ENCODE peak calls at places on chromosomes 13 and 19, in five cellular contexts. R is neural progenitor cell, Z is BJ, E is cardiac muscle cell, S is H9. I is an unnamed sample.

GRCh38 chr19:47633516-47633915 is 24.6 kb downstream of the BICRA start:
- DNase-seq in S (no peak), Z (no peak), R (no peak), E (no peak), I (no peak)

GRCh38 chr13:25980255-25980654 is 71.6 kb downstream of the SHISA2 start:
- DNase-seq in Z (no peak), R (peak), E (peak), S (peak), I (no peak)

GRCh38 chr13:33218020-33218419 is 67.5 kb downstream of the STARD13 start:
- DNase-seq in Z (no peak), S (no peak), R (no peak), E (no peak), I (no peak)

GRCh38 chr13:98869408-98870090 is 108.3 kb downstream of the DOCK9 start:
- DNase-seq in E (no peak), Z (no peak), S (no peak), R (no peak), I (no peak)

GRCh38 chr13:93224545-93224944 is 2.1 kb upstream of the GPC6 start:
- DNase-seq in S (peak), E (peak), Z (no peak), R (peak), I (no peak)

GRCh38 chr13:94233401-94233800 is 246.1 kb downstream of the DCT start:
- DNase-seq in R (no peak), E (no peak), S (no peak), Z (peak), I (no peak)

GRCh38 chr19:23286477-23286876 is 36.3 kb upstream of the ZNF724 start:
- DNase-seq in E (no peak), R (peak), S (peak), Z (no peak), I (no peak)

GRCh38 chr19:41967056-41967783 is 8.1 kb upstream of the RABAC1 start:
- DNase-seq in E (no peak), S (no peak), R (no peak), Z (no peak), I (no peak)

GRCh38 chr19:11482384-11483050 is 1.7 kb upstream of the ELAVL3 start:
- DNase-seq in R (peak), E (peak), Z (no peak), S (peak), I (peak)

GRCh38 chr19:28718909-28719308 is 494.0 kb downstream of the UQCRFS1 start:
- DNase-seq in E (no peak), S (no peak), R (no peak), Z (no peak), I (no peak)

GRCh38 chr13:79423801-79424642 is 18.0 kb upstream of the RBM26 start:
- DNase-seq in R (peak), Z (no peak), E (peak), S (no peak), I (no peak)

GRCh38 chr13:26062853-26063444 is 11.1 kb upstream of the SHISA2 start:
- DNase-seq in E (peak), S (no peak), R (peak), Z (no peak), I (peak)

GRCh38 chr13:27283906-27284523 is 13.4 kb downstream of the RASL11A start:
- DNase-seq in E (no peak), R (no peak), Z (no peak), S (peak), I (no peak)

GRCh38 chr13:50375792-50376191 is 360.5 kb downstream of the KCNRG start:
- DNase-seq in E (no peak), R (no peak), S (no peak), Z (no peak), I (no peak)

GRCh38 chr19:1864480-1865171 is 1.2 kb upstream of the KLF16 start:
- DNase-seq in S (peak), Z (no peak), E (peak), R (peak), I (peak)

GRCh38 chr13:50850445-50850844 is 7.0 kb upstream of the DLEU7 start:
- DNase-seq in E (no peak), R (no peak), S (no peak), Z (no peak), I (no peak)

GRCh38 chr19:7879102-7879770 is 5.0 kb upstream of the PRR36 start:
- DNase-seq in R (no peak), S (no peak), E (no peak), Z (no peak), I (no peak)

GRCh38 chr13:31282741-31283455 is 83.1 kb downstream of the B3GLCT start:
- DNase-seq in Z (no peak), R (no peak), E (no peak), S (no peak), I (no peak)

GRCh38 chr19:58038688-58039204 is 4.9 kb downstream of the ZSCAN1 start:
- DNase-seq in S (peak), E (peak), R (peak), Z (no peak), I (no peak)

GRCh38 chr13:85520445-85520844 is 278.8 kb downstream of the SLITRK6 start:
- DNase-seq in E (no peak), Z (no peak), R (no peak), S (no peak), I (no peak)

GRCh38 chr13:41995946-41996345 is 35.0 kb upstream of the VWA8 start:
- DNase-seq in Z (no peak), E (no peak), R (no peak), S (no peak), I (no peak)

GRCh38 chr19:8194528-8195275 is 14.5 kb upstream of the CERS4 start:
- DNase-seq in Z (no peak), R (no peak), E (no peak), S (no peak), I (no peak)

GRCh38 chr19:35641515-35642151 is at the start of gene ETV2:
- DNase-seq in Z (no peak), E (peak), R (peak), S (peak), I (peak)

DNA sequence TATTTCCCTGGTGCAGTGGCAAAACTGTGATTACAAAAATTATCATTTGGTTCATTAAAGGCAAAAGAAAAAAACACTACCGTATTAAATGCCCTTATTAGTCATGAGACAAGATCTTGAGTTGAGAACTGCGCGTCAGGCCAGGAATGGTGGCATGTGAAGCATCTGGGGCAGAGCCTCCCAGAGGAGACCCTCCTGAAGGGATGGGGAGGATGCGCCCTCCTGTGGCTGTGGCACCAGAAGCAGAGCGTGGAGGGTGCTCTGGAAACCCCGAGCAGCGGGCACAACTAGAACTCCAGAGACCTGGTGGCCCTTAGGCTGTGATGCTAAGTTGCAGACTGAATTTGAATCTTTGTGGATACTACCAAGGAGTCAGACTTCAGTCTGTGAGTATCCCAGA is 11.5 kb downstream of the CUL4A start:
- DNase-seq in S (no peak), Z (no peak), E (no peak), R (peak), I (no peak)
- TF ChIP-seq CTCF in S (peak), Z (peak), E (peak), R (peak), I (peak)

GRCh38 chr13:103852036-103852435 is 785.8 kb upstream of the SLC10A2 start:
- DNase-seq in S (no peak), E (peak), Z (no peak), R (no peak), I (no peak)
- TF ChIP-seq CTCF in S (no peak), E (no peak), Z (no peak), R (no peak), I (no peak)

GRCh38 chr19:18428173-18428836 is 9.1 kb downstream of the SSBP4 start:
- DNase-seq in S (no peak), E (no peak), Z (no peak), R (no peak), I (no peak)
- TF ChIP-seq CTCF in S (no peak), E (no peak), Z (no peak), R (no peak), I (no peak)

GRCh38 chr19:13066933-13067831 is 35.5 kb downstream of the LYL1 start:
- DNase-seq in Z (no peak), E (no peak), R (no peak), S (no peak), I (no peak)

GRCh38 chr19:13068064-13068807 is 34.4 kb downstream of the LYL1 start:
- DNase-seq in E (no peak), Z (no peak), S (no peak), R (no peak), I (no peak)

GRCh38 chr19:13071444-13072205 is 31.0 kb downstream of the LYL1 start:
- DNase-seq in R (no peak), E (no peak), S (no peak), Z (no peak), I (no peak)

GRCh38 chr19:13070425-13071140 is 32.1 kb downstream of the LYL1 start:
- DNase-seq in S (no peak), E (no peak), R (no peak), Z (no peak), I (no peak)

GRCh38 chr19:13069415-13070369 is 33.0 kb downstream of the LYL1 start:
- DNase-seq in Z (no peak), E (no peak), R (no peak), S (no peak), I (no peak)
- TF ChIP-seq CTCF in Z (peak), E (peak), R (no peak), S (no peak), I (no peak)

GRCh38 chr13:52707375-52707774 is 32.2 kb downstream of the CNMD start:
- DNase-seq in Z (no peak), S (no peak), E (no peak), R (no peak), I (no peak)
- TF ChIP-seq CTCF in Z (no peak), S (peak), E (no peak), R (no peak), I (peak)

GRCh38 chr13:44474122-44474910 is 100.7 kb downstream of the SERP2 start:
- DNase-seq in R (no peak), E (peak), S (no peak), Z (no peak), I (no peak)

GRCh38 chr13:44471686-44472085 is 98.1 kb downstream of the SERP2 start:
- DNase-seq in E (no peak), Z (peak), R (no peak), S (no peak), I (no peak)

GRCh38 chr13:44465318-44465717 is 91.7 kb downstream of the SERP2 start:
- DNase-seq in E (no peak), S (no peak), R (no peak), Z (peak), I (no peak)

GRCh38 chr13:44470623-44471562 is 97.3 kb downstream of the SERP2 start:
- DNase-seq in Z (no peak), S (no peak), E (peak), R (peak), I (no peak)
- TF ChIP-seq CTCF in Z (peak), S (peak), E (peak), R (peak), I (peak)

I was measured in neural crest cell.